ENCODE peak calls at places on chromosomes 11 and 22, in ten cellular contexts. I, P, V, K, O, R, C, T, N and B are unnamed samples.

GRCh38 chr22:29375436-29376076 is 12.8 kb downstream of the AP1B1 start:
- ATAC-seq in V (no peak), P (no peak), K (no peak), R (no peak), N (no peak), O (no peak), I (no peak), T (no peak), C (no peak), B (peak; percentile 23)

GRCh38 chr11:21625982-21626381 is 566.9 kb upstream of the ANO5 start:
- ATAC-seq in V (no peak), N (peak; percentile 93), P (no peak), I (no peak), R (peak; percentile 85), T (no peak), C (peak; percentile 69), O (no peak), K (no peak), B (no peak)

GRCh38 chr11:42524534-42525227 is 787.1 kb upstream of the API5 start:
- ATAC-seq in C (peak; percentile 75), I (peak; percentile 90), K (no peak), N (no peak), R (peak; percentile 96), O (no peak), P (no peak), T (peak; percentile 46), V (no peak), B (no peak)

GRCh38 chr11:124608146-124608545 is 3.1 kb upstream of the PANX3 start:
- ATAC-seq in N (no peak), C (no peak), K (no peak), I (no peak), P (no peak), R (no peak), O (no peak), V (no peak), T (no peak), B (no peak)

GRCh38 chr11:94133752-94134151 is 5.1 kb downstream of the PANX1 start:
- ATAC-seq in I (no peak), P (no peak), N (no peak), T (no peak), O (no peak), R (no peak), K (no peak), C (no peak), V (no peak), B (no peak)

GRCh38 chr11:72179804-72180396 is 12.0 kb upstream of the FOLR1 start:
- ATAC-seq in O (no peak), C (no peak), P (no peak), V (no peak), N (no peak), K (no peak), I (no peak), R (no peak), T (no peak), B (peak; percentile 75)

GRCh38 chr11:73343076-73343833 is 32.9 kb upstream of the RELT start:
- ATAC-seq in N (no peak), T (no peak), C (no peak), I (peak; percentile 43), O (no peak), P (peak; percentile 15), R (no peak), K (no peak), V (no peak), B (no peak)

GRCh38 chr22:37396488-37397084 is 30.7 kb downstream of the ELFN2 start:
- ATAC-seq in R (no peak), I (no peak), C (no peak), P (no peak), V (no peak), T (no peak), O (no peak), K (no peak), N (no peak), B (no peak)

GRCh38 chr11:40125054-40125453 is 1334.4 kb downstream of the LRRC4C start:
- ATAC-seq in T (no peak), I (no peak), O (no peak), R (no peak), C (no peak), N (no peak), P (no peak), K (no peak), V (no peak), B (no peak)

GRCh38 chr22:38415561-38416321 is 39.3 kb downstream of the KCNJ4 start:
- ATAC-seq in N (peak; percentile 56), C (no peak), K (no peak), P (peak; percentile 20), I (peak; percentile 44), R (no peak), T (no peak), V (no peak), O (no peak), B (no peak)

GRCh38 chr11:123608371-123608770 is 46.1 kb downstream of the SCN3B start:
- ATAC-seq in R (no peak), T (no peak), O (no peak), C (no peak), K (no peak), V (no peak), I (no peak), P (no peak), N (no peak), B (no peak)

GRCh38 chr11:1523779-1524178 is 37.2 kb upstream of the MOB2 start:
- ATAC-seq in V (peak; percentile 21), O (no peak), I (no peak), C (no peak), T (no peak), N (no peak), P (no peak), R (no peak), K (no peak), B (no peak)

GRCh38 chr11:35815556-35816315 is 128.1 kb upstream of the LDLRAD3 start:
- ATAC-seq in P (no peak), C (no peak), K (no peak), T (peak; percentile 74), R (peak; percentile 54), N (no peak), I (no peak), O (no peak), V (no peak), B (no peak)

GRCh38 chr11:99522467-99523173 is 501.9 kb downstream of the CNTN5 start:
- ATAC-seq in V (no peak), I (no peak), O (no peak), P (no peak), R (no peak), K (no peak), T (no peak), N (no peak), C (no peak), B (no peak)